ENCODE peak calls at places on chromosomes 11 and 22, in ten cellular contexts. T is GM23248; D is HCT116; I is CD4-positive, CD25-positive, alpha-beta regulatory T cell; M is kidney; H is ovary; L is MM.1S; E is esophagus muscularis mucosa; G is naive thymus-derived CD4-positive, alpha-beta T cell; F is uterus. R is an unnamed sample. For H3K36me3, the result is how much of the 10 kb centered on the place peaks cover.

GRCh38 chr22:19045094-19045493 is 77.1 kb downstream of the DGCR2 start:
- DNase-seq in T (no peak), D (no peak), I (no peak), M (no peak), H (no peak), L (no peak), E (no peak), G (no peak), F (no peak), R (no peak)

GRCh38 chr11:133272386-133272785 is 259.9 kb downstream of the OPCML start:
- DNase-seq in T (no peak), D (no peak), I (no peak), M (no peak), H (no peak), L (no peak), E (no peak), G (no peak), F (no peak), R (no peak)

GRCh38 chr11:7977251-7977917 is 9.8 kb upstream of the EIF3F start:
- DNase-seq in T (peak), D (no peak), I (no peak), M (no peak), H (no peak), L (no peak), E (no peak), G (no peak), F (no peak), R (no peak)

GRCh38 chr22:27107824-27108223 is 450.4 kb downstream of the MIAT start:
- DNase-seq in T (peak), D (peak), I (no peak), M (peak), H (peak), L (no peak), E (no peak), G (no peak), F (peak), R (peak)

GRCh38 chr22:31585161-31585859 is 76.7 kb downstream of the PISD start:
- DNase-seq in T (peak), D (no peak), I (no peak), M (no peak), H (no peak), L (no peak), E (no peak), G (peak), F (no peak), R (no peak)

GRCh38 chr22:19060356-19061009 is 61.7 kb downstream of the DGCR2 start:
- DNase-seq in T (peak), D (no peak), I (no peak), M (no peak), H (no peak), L (no peak), E (no peak), G (no peak), F (no peak), R (no peak)

GRCh38 chr11:66996609-66997273 is 21.6 kb downstream of the C11orf86 start:
- DNase-seq in T (peak), D (no peak), I (no peak), M (peak), H (no peak), L (no peak), E (no peak), G (no peak), F (no peak), R (peak)

GRCh38 chr22:42399315-42400271 is 32.6 kb downstream of the NFAM1 start:
- DNase-seq in T (no peak), D (no peak), I (no peak), M (peak), H (no peak), L (peak), E (no peak), G (no peak), F (no peak), R (no peak)

GRCh38 chr22:39090426-39091064 is 6.5 kb upstream of the APOBEC3H start:
- DNase-seq in T (peak), D (no peak), I (peak), M (peak), H (no peak), L (no peak), E (no peak), G (peak), F (no peak), R (peak)

GRCh38 chr11:66100272-66101037 is 30.4 kb downstream of the PACS1 start:
- DNase-seq in T (no peak), D (no peak), I (peak), M (peak), H (peak), L (no peak), E (no peak), G (peak), F (peak), R (peak)

GRCh38 chr22:28594076-28594783 is 85.4 kb downstream of the TTC28 start:
- DNase-seq in T (no peak), D (no peak), I (no peak), M (no peak), H (no peak), L (no peak), E (no peak), G (no peak), F (no peak), R (no peak)

GRCh38 chr11:128501576-128502549 is 85.5 kb downstream of the ETS1 start:
- DNase-seq in T (peak), D (no peak), I (no peak), M (no peak), H (no peak), L (no peak), E (no peak), G (no peak), F (no peak), R (peak)

GRCh38 chr11:112564228-112564955 is 303.7 kb upstream of the PLET1 start:
- DNase-seq in T (peak), D (no peak), I (no peak), M (no peak), H (no peak), L (no peak), E (no peak), G (no peak), F (no peak), R (no peak)

GRCh38 chr22:50434849-50435700 is 39.8 kb downstream of the SBF1 start:
- DNase-seq in T (no peak), D (no peak), I (no peak), M (peak), H (no peak), L (no peak), E (no peak), G (no peak), F (no peak), R (no peak)

GRCh38 chr22:50437511-50438304 is 37.1 kb downstream of the SBF1 start:
- DNase-seq in T (no peak), D (no peak), I (no peak), M (peak), H (no peak), L (no peak), E (no peak), G (no peak), F (no peak), R (no peak)

GRCh38 chr22:50436841-50437341 is 37.9 kb downstream of the SBF1 start:
- DNase-seq in T (no peak), D (no peak), I (no peak), M (peak), H (no peak), L (no peak), E (no peak), G (no peak), F (no peak), R (no peak)

GRCh38 chr22:50435701-50436115 is 39.1 kb downstream of the SBF1 start:
- DNase-seq in T (no peak), D (no peak), I (no peak), M (peak), H (no peak), L (no peak), E (no peak), G (no peak), F (no peak), R (no peak)

DNA sequence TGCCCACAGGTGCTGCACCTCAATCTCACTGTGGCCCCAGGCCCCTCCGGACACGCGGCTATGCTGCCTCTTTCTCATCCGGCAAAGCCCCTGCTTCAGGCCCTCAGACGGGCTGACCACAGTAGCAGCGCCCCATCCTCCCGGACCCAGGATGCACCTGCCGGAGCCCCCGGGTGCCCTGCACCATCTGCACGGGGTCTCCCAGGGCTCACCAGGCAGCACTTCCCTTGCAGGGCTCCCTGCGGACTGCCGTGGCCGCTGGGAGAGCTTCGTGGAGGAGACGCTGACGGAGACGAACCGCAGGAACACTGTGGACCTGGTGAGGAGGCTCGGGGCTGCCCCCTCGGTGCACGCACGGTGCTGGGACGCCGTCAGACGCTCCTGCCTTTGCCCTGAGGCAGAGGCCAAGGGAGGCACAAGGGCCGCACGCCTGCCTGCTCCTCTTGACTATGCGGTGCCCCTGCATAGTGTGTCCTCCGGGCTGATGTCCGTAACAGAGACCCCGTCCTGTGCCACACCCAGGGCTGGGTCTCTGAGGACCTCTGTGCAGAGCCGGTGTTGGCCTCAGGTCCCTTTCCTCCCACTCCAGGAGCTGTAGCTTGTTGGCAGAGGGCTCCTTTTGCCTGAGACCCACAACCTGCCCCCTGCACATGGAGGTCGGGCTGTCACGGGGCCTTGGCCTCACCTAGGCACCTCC is 38.6 kb downstream of the SBF1 start:
- DNase-seq in T (no peak), D (no peak), I (no peak), M (peak), H (no peak), L (no peak), E (no peak), G (no peak), F (no peak), R (no peak)
- H3K36me3 ChIP-seq in T (under half), D (under half), I (half or more), M (under half), H (under half), L (under half), E (half or more), G (under half), F (under half), R (under half)

GRCh38 chr22:23796461-23796860 is 9.7 kb downstream of the SMARCB1 start:
- DNase-seq in T (no peak), D (no peak), I (no peak), M (peak), H (no peak), L (no peak), E (no peak), G (no peak), F (no peak), R (peak)

GRCh38 chr22:23803001-23803819 is 16.4 kb downstream of the SMARCB1 start:
- DNase-seq in T (no peak), D (no peak), I (no peak), M (peak), H (no peak), L (no peak), E (no peak), G (no peak), F (no peak), R (no peak)

GRCh38 chr22:23801238-23801821 is 14.6 kb downstream of the SMARCB1 start:
- DNase-seq in T (no peak), D (no peak), I (no peak), M (peak), H (no peak), L (no peak), E (no peak), G (no peak), F (no peak), R (no peak)

GRCh38 chr22:23801886-23802377 is 15.2 kb downstream of the SMARCB1 start:
- DNase-seq in T (no peak), D (no peak), I (no peak), M (peak), H (no peak), L (no peak), E (no peak), G (no peak), F (no peak), R (no peak)

GRCh38 chr22:23800297-23801237 is 13.8 kb downstream of the SMARCB1 start:
- DNase-seq in T (no peak), D (no peak), I (no peak), M (peak), H (no peak), L (no peak), E (no peak), G (no peak), F (no peak), R (no peak)
- H3K36me3 ChIP-seq in T (under half), D (under half), I (half or more), M (half or more), H (under half), L (under half), E (half or more), G (under half), F (under half), R (under half)

GRCh38 chr11:10580625-10581024 is 12.2 kb upstream of the LYVE1 start:
- DNase-seq in T (no peak), D (no peak), I (no peak), M (no peak), H (no peak), L (no peak), E (no peak), G (no peak), F (no peak), R (no peak)

GRCh38 chr11:10581481-10582019 is 13.1 kb upstream of the LYVE1 start:
- DNase-seq in T (peak), D (no peak), I (no peak), M (no peak), H (no peak), L (no peak), E (no peak), G (no peak), F (no peak), R (peak)

GRCh38 chr11:10575346-10575745 is 6.9 kb upstream of the LYVE1 start:
- DNase-seq in T (no peak), D (no peak), I (no peak), M (no peak), H (no peak), L (no peak), E (no peak), G (no peak), F (no peak), R (no peak)

GRCh38 chr11:10575999-10576398 is 7.5 kb upstream of the LYVE1 start:
- DNase-seq in T (no peak), D (no peak), I (no peak), M (no peak), H (no peak), L (no peak), E (no peak), G (no peak), F (no peak), R (no peak)

GRCh38 chr11:10579700-10580099 is 11.2 kb upstream of the LYVE1 start:
- DNase-seq in T (no peak), D (no peak), I (no peak), M (no peak), H (no peak), L (no peak), E (no peak), G (no peak), F (no peak), R (no peak)
- H3K36me3 ChIP-seq in T (under half), D (under half), I (under half), M (under half), H (under half), L (under half), E (under half), G (under half), F (under half), R (under half)

DNA sequence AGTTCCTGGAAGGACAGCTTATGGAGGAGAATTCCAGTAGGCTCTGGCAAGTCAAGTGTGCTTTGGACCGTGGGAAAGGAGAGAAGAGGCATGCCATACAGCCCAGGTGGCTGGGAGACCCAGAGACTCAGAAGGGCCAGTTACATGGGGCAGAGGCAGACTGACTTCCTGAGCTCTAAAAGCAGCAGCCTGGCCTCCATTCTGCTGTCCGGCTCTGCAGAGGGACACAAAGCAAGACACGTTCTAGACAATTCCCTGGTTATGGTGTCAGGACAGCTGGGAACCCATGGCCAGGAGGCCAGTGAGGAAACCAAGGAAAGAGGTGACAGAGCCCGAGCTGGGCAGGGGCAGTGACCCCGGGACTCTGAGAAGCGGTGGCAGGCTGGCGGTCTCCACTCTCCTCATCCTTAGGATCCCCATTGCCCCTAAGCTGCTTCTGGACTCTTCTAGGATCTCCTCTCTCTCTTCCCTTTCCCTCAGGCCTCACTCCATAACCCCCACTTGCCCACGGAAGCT is 2.7 kb downstream of the CPT1B start:
- DNase-seq in T (no peak), D (no peak), I (no peak), M (no peak), H (no peak), L (no peak), E (no peak), G (no peak), F (no peak), R (peak)
- H3K36me3 ChIP-seq in T (under half), D (under half), I (under half), M (under half), H (under half), L (under half), E (half or more), G (under half), F (under half), R (under half)

DNA sequence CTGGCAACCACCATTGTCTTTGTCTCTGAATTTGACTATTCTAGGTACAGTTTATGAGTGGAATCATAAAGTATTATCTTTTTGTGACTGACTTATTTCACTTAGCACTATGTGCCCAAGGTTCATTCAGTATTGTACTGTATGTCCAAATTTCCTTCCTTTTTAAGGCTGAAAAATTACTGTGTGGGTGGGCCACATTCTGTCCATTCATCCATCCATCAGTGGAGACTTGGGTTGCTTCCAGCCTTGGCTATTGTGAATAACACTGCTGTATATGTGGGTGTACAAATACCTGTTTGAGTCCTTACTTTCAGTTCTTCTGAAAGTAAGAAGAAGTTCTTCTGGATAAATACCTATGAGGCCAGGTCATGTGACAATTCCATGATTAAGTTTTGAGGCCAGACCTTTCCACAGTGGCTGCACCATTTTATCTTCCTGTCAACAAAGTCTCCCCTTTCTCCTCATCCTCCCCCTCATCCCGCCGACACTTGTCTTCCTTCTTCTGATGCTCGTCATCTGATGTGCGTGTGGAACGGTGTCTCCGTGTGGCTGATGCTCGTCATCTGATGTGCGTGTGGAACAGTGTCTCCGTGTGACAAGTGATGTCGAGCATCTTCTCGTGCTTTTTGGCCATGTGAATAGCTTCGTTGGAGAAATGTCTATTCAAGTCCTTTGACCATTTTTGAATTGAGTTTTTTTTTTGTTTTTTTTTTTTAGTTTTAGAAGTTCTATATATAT is 49.5 kb downstream of the SBF1 start:
- DNase-seq in T (no peak), D (no peak), I (no peak), M (peak), H (no peak), L (no peak), E (no peak), G (no peak), F (no peak), R (no peak)
- H3K36me3 ChIP-seq in T (under half), D (under half), I (half or more), M (under half), H (under half), L (under half), E (half or more), G (under half), F (under half), R (under half)

GRCh38 chr11:45048870-45049825 is 97.3 kb upstream of the PRDM11 start:
- DNase-seq in T (peak), D (no peak), I (no peak), M (no peak), H (no peak), L (no peak), E (no peak), G (no peak), F (peak), R (no peak)
- H3K36me3 ChIP-seq in T (under half), D (under half), I (under half), M (under half), H (under half), L (under half), E (under half), G (under half), F (under half), R (under half)

GRCh38 chr11:75813622-75814039 is 1.4 kb upstream of the UVRAG start:
- DNase-seq in T (peak), D (no peak), I (no peak), M (no peak), H (no peak), L (no peak), E (no peak), G (no peak), F (no peak), R (no peak)

GRCh38 chr11:75815345-75815983 is 454 bp downstream of the UVRAG start:
- DNase-seq in T (peak), D (no peak), I (peak), M (peak), H (no peak), L (peak), E (no peak), G (peak), F (no peak), R (no peak)

GRCh38 chr11:75813126-75813525 is 1.9 kb upstream of the UVRAG start:
- DNase-seq in T (no peak), D (no peak), I (no peak), M (no peak), H (no peak), L (no peak), E (no peak), G (no peak), F (no peak), R (no peak)

GRCh38 chr11:75814369-75814685 is 683 bp upstream of the UVRAG start:
- DNase-seq in T (no peak), D (no peak), I (no peak), M (no peak), H (no peak), L (no peak), E (no peak), G (no peak), F (no peak), R (no peak)

GRCh38 chr11:75814686-75815344 is at the start of gene UVRAG:
- DNase-seq in T (peak), D (peak), I (peak), M (peak), H (peak), L (peak), E (peak), G (peak), F (peak), R (peak)
- H3K36me3 ChIP-seq in T (under half), D (under half), I (under half), M (under half), H (under half), L (under half), E (under half), G (under half), F (under half), R (under half)

GRCh38 chr11:57699813-57700212 is 12.2 kb downstream of the MED19 start:
- DNase-seq in T (no peak), D (no peak), I (no peak), M (no peak), H (no peak), L (no peak), E (no peak), G (no peak), F (no peak), R (no peak)

GRCh38 chr11:57704932-57705331 is 7.1 kb downstream of the MED19 start:
- DNase-seq in T (no peak), D (no peak), I (no peak), M (no peak), H (no peak), L (no peak), E (no peak), G (no peak), F (no peak), R (no peak)

GRCh38 chr11:57703341-57703740 is 8.7 kb downstream of the MED19 start:
- DNase-seq in T (no peak), D (no peak), I (no peak), M (no peak), H (no peak), L (no peak), E (no peak), G (no peak), F (no peak), R (no peak)

GRCh38 chr11:57698843-57699365 is 13.1 kb downstream of the MED19 start:
- DNase-seq in T (no peak), D (no peak), I (no peak), M (no peak), H (no peak), L (no peak), E (no peak), G (no peak), F (no peak), R (no peak)

DNA sequence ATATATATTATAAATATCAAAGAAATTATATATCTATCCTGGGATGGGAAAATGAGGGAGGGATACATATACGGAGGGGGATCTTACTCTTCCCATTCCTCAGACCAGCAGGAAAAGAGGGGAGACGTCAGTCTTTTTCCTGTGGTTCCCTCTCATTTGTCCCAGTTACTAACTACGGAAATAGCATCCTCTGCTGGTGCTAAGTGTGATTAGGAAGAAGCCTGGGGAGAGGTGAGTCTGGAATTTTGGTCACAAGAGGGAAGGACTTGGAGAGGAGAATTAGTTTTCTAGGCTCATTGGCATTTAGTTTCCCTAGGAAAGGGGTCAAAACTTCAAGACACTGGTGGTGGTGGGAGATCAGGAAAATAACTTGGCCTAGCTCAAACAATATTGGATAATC is 11.6 kb downstream of the MED19 start:
- DNase-seq in T (no peak), D (no peak), I (no peak), M (no peak), H (no peak), L (no peak), E (no peak), G (no peak), F (no peak), R (no peak)
- H3K36me3 ChIP-seq in T (half or more), D (under half), I (half or more), M (half or more), H (under half), L (under half), E (half or more), G (under half), F (under half), R (under half)